ENCODE peak calls at places on chromosomes 13 and 19, in seven cellular contexts. One of them, this sample, is unnamed.
A peak's percentile ranks its signal among the peaks of the same experiment; 100 is the strongest.

GRCh38 chr19:14203258-14203657 is 2.7 kb downstream of the ADGRL1 start:
- DNase-seq in HCT116: no peak
- DNase-seq in GM23248: no peak
- DNase-seq in MM.1S: no peak
- DNase-seq in GM23338: peak; percentile 37
- DNase-seq in hepatocyte: no peak
- DNase-seq in SK-N-SH: no peak
- DNase-seq in this sample: no peak

GRCh38 chr13:85197431-85197830 is 601.8 kb downstream of the SLITRK6 start:
- DNase-seq in hepatocyte: no peak
- DNase-seq in HCT116: no peak
- DNase-seq in SK-N-SH: no peak
- DNase-seq in MM.1S: no peak
- DNase-seq in GM23338: no peak
- DNase-seq in GM23248: no peak
- DNase-seq in this sample: no peak

GRCh38 chr13:113917096-113917495 is 53.2 kb upstream of the GAS6 start:
- DNase-seq in HCT116: no peak
- DNase-seq in GM23248: no peak
- DNase-seq in GM23338: no peak
- DNase-seq in hepatocyte: no peak
- DNase-seq in SK-N-SH: no peak
- DNase-seq in MM.1S: no peak
- DNase-seq in this sample: no peak

GRCh38 chr19:45752639-45753038 is 16.4 kb downstream of the SIX5 start:
- DNase-seq in GM23248: peak; percentile 26
- DNase-seq in SK-N-SH: no peak
- DNase-seq in GM23338: no peak
- DNase-seq in MM.1S: no peak
- DNase-seq in hepatocyte: no peak
- DNase-seq in HCT116: no peak
- DNase-seq in this sample: no peak

GRCh38 chr13:25819856-25820530 is 231.8 kb downstream of the SHISA2 start:
- DNase-seq in hepatocyte: peak; percentile 14
- DNase-seq in HCT116: no peak
- DNase-seq in SK-N-SH: no peak
- DNase-seq in GM23338: peak; percentile 8
- DNase-seq in MM.1S: no peak
- DNase-seq in GM23248: no peak
- DNase-seq in this sample: no peak

GRCh38 chr13:85236431-85236830 is 562.8 kb downstream of the SLITRK6 start:
- DNase-seq in GM23338: no peak
- DNase-seq in HCT116: no peak
- DNase-seq in SK-N-SH: no peak
- DNase-seq in MM.1S: no peak
- DNase-seq in GM23248: no peak
- DNase-seq in hepatocyte: no peak
- DNase-seq in this sample: peak; percentile 3

GRCh38 chr13:30466841-30467252 is 1.1 kb upstream of the HMGB1 start:
- DNase-seq in SK-N-SH: no peak
- DNase-seq in GM23248: peak; percentile 27
- DNase-seq in MM.1S: peak; percentile 72
- DNase-seq in GM23338: no peak
- DNase-seq in hepatocyte: no peak
- DNase-seq in HCT116: no peak
- DNase-seq in this sample: no peak

GRCh38 chr13:86355301-86355700 is 556.1 kb upstream of the SLITRK6 start:
- DNase-seq in GM23338: no peak
- DNase-seq in MM.1S: no peak
- DNase-seq in HCT116: no peak
- DNase-seq in SK-N-SH: no peak
- DNase-seq in hepatocyte: no peak
- DNase-seq in GM23248: no peak
- DNase-seq in this sample: peak; percentile 55

GRCh38 chr19:12513531-12514061 is 29.0 kb upstream of the ZNF709 start:
- DNase-seq in GM23248: no peak
- DNase-seq in hepatocyte: no peak
- DNase-seq in HCT116: no peak
- DNase-seq in GM23338: peak; percentile 75
- DNase-seq in MM.1S: no peak
- DNase-seq in SK-N-SH: peak; percentile 55
- DNase-seq in this sample: no peak

GRCh38 chr19:4613258-4613751 is 26.0 kb upstream of the TNFAIP8L1 start:
- DNase-seq in GM23248: no peak
- DNase-seq in HCT116: no peak
- DNase-seq in hepatocyte: no peak
- DNase-seq in GM23338: no peak
- DNase-seq in MM.1S: no peak
- DNase-seq in SK-N-SH: no peak
- DNase-seq in this sample: no peak

GRCh38 chr19:42198676-42199439 is 18.6 kb downstream of the DEDD2 start:
- DNase-seq in hepatocyte: no peak
- DNase-seq in GM23248: no peak
- DNase-seq in SK-N-SH: no peak
- DNase-seq in MM.1S: peak; percentile 84
- DNase-seq in HCT116: no peak
- DNase-seq in GM23338: peak; percentile 32
- DNase-seq in this sample: no peak

DNA sequence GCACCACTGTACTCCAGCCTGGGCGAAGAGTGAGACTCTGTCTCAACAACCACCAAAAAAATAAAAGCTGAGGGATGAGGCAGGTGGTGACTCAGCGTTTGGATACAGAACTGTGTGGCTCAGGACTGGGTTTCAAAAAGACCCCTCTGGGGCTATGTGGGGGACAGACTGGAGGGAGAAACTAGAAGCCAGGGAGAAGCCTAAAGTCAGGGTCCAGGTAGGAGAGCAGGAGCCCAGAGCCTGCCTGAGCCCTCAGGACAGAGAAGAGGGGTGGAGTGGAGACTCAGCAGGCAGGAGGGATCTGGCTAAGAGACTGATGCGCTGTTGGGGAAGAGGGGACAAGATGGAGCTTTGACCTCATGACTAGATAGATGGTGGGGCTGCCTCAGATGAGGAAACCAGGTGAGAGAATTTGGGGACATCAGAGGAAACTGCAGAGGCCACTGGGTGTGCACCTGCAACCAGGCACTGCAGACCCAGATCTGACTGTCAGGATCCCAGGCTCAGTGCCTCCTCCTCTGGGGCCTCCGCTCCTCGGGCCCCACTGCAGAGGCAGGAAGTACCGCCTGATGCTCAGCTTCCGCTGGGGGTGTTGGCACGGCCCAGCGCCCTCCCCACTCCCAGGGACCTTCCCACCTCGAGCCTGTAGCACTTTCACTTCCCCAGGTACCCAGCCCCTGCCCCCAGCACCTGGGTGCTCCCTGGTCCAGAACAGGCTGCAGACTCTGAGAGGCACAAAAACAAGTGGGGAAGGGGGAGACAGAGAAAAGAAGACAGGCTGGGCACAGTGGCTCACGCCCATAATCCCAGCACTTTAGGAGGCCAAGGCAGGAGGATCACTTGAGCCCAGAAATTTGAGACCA is 1.5 kb upstream of the CD37 start:
- DNase-seq in hepatocyte: no peak
- DNase-seq in HCT116: no peak
- DNase-seq in GM23338: no peak
- DNase-seq in SK-N-SH: no peak
- DNase-seq in GM23248: peak; percentile 61
- DNase-seq in MM.1S: peak; percentile 43
- DNase-seq in this sample: no peak
- H3K4me3 ChIP-seq in hepatocyte: no peak overlapping the region
- H3K4me3 ChIP-seq in HCT116: no peak overlapping the region
- H3K4me3 ChIP-seq in GM23338: no peak overlapping the region
- H3K4me3 ChIP-seq in SK-N-SH: no peak overlapping the region
- H3K4me3 ChIP-seq in GM23248: no peak overlapping the region
- H3K4me3 ChIP-seq in MM.1S: peak overlapping the region; percentile 26
- H3K4me3 ChIP-seq in this sample: no peak overlapping the region

GRCh38 chr19:5749505-5749904 is 29.1 kb downstream of the CATSPERD start:
- DNase-seq in GM23248: no peak
- DNase-seq in GM23338: no peak
- DNase-seq in MM.1S: no peak
- DNase-seq in SK-N-SH: no peak
- DNase-seq in hepatocyte: no peak
- DNase-seq in HCT116: no peak
- DNase-seq in this sample: no peak
- H3K9me2 ChIP-seq in GM23248: no peaks in the 10 kb centered on the region
- H3K9me2 ChIP-seq in GM23338: no peaks in the 10 kb centered on the region
- H3K9me2 ChIP-seq in MM.1S: no peaks in the 10 kb centered on the region
- H3K9me2 ChIP-seq in SK-N-SH: no peaks in the 10 kb centered on the region
- H3K9me2 ChIP-seq in hepatocyte: no peaks in the 10 kb centered on the region
- H3K9me2 ChIP-seq in HCT116: no peaks in the 10 kb centered on the region
- H3K9me2 ChIP-seq in this sample: no peaks in the 10 kb centered on the region

GRCh38 chr19:32224371-32225244 is 120.8 kb upstream of the ZNF507 start:
- DNase-seq in MM.1S: peak; percentile 53
- DNase-seq in hepatocyte: peak; percentile 77
- DNase-seq in SK-N-SH: peak; percentile 94
- DNase-seq in GM23338: peak; percentile 72
- DNase-seq in HCT116: no peak
- DNase-seq in GM23248: peak; percentile 71
- DNase-seq in this sample: no peak

GRCh38 chr19:32223106-32223505 is 122.3 kb upstream of the ZNF507 start:
- DNase-seq in GM23338: no peak
- DNase-seq in SK-N-SH: no peak
- DNase-seq in HCT116: no peak
- DNase-seq in GM23248: no peak
- DNase-seq in hepatocyte: no peak
- DNase-seq in MM.1S: no peak
- DNase-seq in this sample: no peak

GRCh38 chr19:32222594-32222993 is 122.8 kb upstream of the ZNF507 start:
- DNase-seq in hepatocyte: no peak
- DNase-seq in GM23248: no peak
- DNase-seq in SK-N-SH: no peak
- DNase-seq in HCT116: no peak
- DNase-seq in GM23338: no peak
- DNase-seq in MM.1S: no peak
- DNase-seq in this sample: no peak

GRCh38 chr19:32220951-32221350 is 124.5 kb upstream of the ZNF507 start:
- DNase-seq in GM23248: no peak
- DNase-seq in HCT116: no peak
- DNase-seq in SK-N-SH: no peak
- DNase-seq in MM.1S: no peak
- DNase-seq in GM23338: no peak
- DNase-seq in hepatocyte: no peak
- DNase-seq in this sample: no peak

DNA sequence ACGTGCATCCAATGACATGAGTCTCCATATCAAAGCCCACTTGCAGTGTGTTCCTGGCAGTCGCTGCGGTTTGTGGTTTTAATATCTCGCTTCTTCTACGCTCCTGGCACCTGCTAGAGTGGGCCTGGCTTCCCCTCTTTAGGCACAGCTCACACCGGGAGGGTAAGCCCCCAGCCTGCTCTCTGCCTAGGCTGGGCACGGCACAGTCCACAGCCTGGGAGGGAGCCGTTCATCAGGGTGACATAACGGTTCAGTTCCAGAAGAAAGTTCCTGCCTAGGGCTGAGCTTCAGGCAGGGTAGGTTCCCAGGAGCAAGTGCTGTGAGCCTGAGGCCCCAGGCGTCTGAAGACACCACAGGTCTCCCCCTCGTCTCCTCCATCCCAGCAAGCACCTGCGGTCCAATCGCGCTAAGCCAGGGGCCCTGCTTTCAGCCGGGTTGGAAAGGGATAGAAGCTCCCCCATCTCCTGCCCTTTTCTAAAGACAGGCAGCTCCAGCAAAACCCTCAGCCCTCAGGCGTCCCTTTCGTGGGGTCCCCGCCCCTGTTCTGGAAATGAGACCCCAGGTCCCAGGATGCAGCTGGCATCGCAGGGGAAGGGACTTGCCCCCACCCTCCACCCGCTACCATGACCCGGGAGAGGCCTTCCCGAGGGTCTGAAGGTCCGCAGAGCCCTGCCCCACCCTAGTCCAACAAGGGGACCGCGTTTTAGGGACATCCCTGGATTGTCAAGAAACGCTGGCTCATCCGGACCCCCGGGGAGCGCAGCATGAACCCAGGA is 121.6 kb upstream of the ZNF507 start:
- DNase-seq in HCT116: no peak
- DNase-seq in MM.1S: peak; percentile 18
- DNase-seq in hepatocyte: no peak
- DNase-seq in GM23248: no peak
- DNase-seq in GM23338: peak; percentile 49
- DNase-seq in SK-N-SH: peak; percentile 30
- DNase-seq in this sample: no peak
- H3K4me3 ChIP-seq in HCT116: no peak overlapping the region
- H3K4me3 ChIP-seq in MM.1S: no peak overlapping the region
- H3K4me3 ChIP-seq in hepatocyte: no peak overlapping the region
- H3K4me3 ChIP-seq in GM23248: no peak overlapping the region
- H3K4me3 ChIP-seq in GM23338: peak overlapping the region; percentile 74
- H3K4me3 ChIP-seq in SK-N-SH: no peak overlapping the region
- H3K4me3 ChIP-seq in this sample: no peak overlapping the region

GRCh38 chr19:47257411-47258169 is 1.3 kb downstream of the CCDC9 start:
- DNase-seq in hepatocyte: no peak
- DNase-seq in MM.1S: no peak
- DNase-seq in HCT116: no peak
- DNase-seq in GM23248: no peak
- DNase-seq in GM23338: peak; percentile 92
- DNase-seq in SK-N-SH: no peak
- DNase-seq in this sample: no peak

GRCh38 chr19:47260476-47260875 is 4.2 kb downstream of the CCDC9 start:
- DNase-seq in HCT116: no peak
- DNase-seq in GM23248: no peak
- DNase-seq in MM.1S: no peak
- DNase-seq in GM23338: no peak
- DNase-seq in hepatocyte: no peak
- DNase-seq in SK-N-SH: no peak
- DNase-seq in this sample: peak; percentile 23

GRCh38 chr19:47258434-47258833 is 2.1 kb downstream of the CCDC9 start:
- DNase-seq in SK-N-SH: no peak
- DNase-seq in hepatocyte: no peak
- DNase-seq in GM23338: no peak
- DNase-seq in GM23248: no peak
- DNase-seq in HCT116: no peak
- DNase-seq in MM.1S: no peak
- DNase-seq in this sample: peak; percentile 34

GRCh38 chr19:47256688-47257410 is 524 bp downstream of the CCDC9 start:
- DNase-seq in SK-N-SH: peak; percentile 97
- DNase-seq in HCT116: peak; percentile 95
- DNase-seq in MM.1S: peak; percentile 99
- DNase-seq in GM23248: peak; percentile 100
- DNase-seq in GM23338: peak; percentile 100
- DNase-seq in hepatocyte: peak; percentile 100
- DNase-seq in this sample: peak; percentile 100

DNA sequence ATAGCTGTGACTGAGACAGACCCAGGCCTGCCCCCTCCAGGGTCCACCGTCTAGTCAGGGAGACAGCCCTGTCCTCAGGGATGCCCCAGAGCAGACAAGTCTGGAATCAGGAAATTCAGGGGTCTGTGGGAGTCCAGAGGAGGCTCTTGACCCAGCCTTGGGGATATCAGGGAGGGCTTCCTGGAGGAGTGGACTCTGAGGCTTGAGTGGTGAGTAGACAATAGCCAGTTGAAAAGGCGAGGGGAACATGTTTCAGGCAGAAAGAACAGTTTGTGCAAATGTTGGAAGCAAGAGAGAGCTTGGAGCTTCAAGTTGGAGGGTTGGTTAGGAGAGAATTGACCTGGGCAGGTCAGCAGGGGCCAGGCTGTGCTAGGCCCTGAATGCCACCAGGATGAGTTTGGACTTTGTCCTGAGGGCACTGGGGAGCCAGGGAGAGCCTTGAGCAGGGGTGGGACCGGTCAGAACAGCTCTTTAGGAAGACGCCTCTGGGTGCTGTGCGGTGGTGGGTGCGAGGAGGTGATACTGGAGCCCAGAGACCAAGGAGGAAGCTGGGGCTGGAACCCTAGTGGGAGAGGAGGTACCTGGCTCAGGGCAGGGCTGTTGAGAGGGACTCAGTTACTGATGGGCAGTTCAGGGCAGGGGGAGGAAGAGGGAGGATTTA is 2.7 kb downstream of the CCDC9 start:
- DNase-seq in GM23248: no peak
- DNase-seq in GM23338: no peak
- DNase-seq in HCT116: no peak
- DNase-seq in hepatocyte: no peak
- DNase-seq in MM.1S: no peak
- DNase-seq in SK-N-SH: no peak
- DNase-seq in this sample: no peak
- H3K9me2 ChIP-seq in GM23248: no peaks in the 10 kb centered on the region
- H3K9me2 ChIP-seq in GM23338: no peaks in the 10 kb centered on the region
- H3K9me2 ChIP-seq in HCT116: no peaks in the 10 kb centered on the region
- H3K9me2 ChIP-seq in hepatocyte: no peaks in the 10 kb centered on the region
- H3K9me2 ChIP-seq in MM.1S: no peaks in the 10 kb centered on the region
- H3K9me2 ChIP-seq in SK-N-SH: no peaks in the 10 kb centered on the region
- H3K9me2 ChIP-seq in this sample: no peaks in the 10 kb centered on the region

This sample was measured in PC-9.